ENCODE peak calls at places on chromosomes 12 and 14, in ten cellular contexts. K, E, Y, O, R, T, U, C, F and H are unnamed samples.

GRCh38 chr14:103188691-103189480 is 65.6 kb downstream of the TNFAIP2 start:
- DNase-seq in F (peak; percentile 29), T (no peak), U (no peak), E (peak; percentile 62), Y (peak; percentile 20), O (no peak), R (peak; percentile 71), C (no peak), K (no peak), H (no peak)

GRCh38 chr12:18320036-18320617 is 58.8 kb downstream of the PIK3C2G start:
- DNase-seq in Y (no peak), F (peak; percentile 91), C (peak; percentile 69), T (no peak), E (no peak), R (peak; percentile 56), O (peak; percentile 84), U (no peak), K (peak; percentile 37), H (no peak)

GRCh38 chr12:67410246-67410645 is 141.1 kb downstream of the CAND1 start:
- DNase-seq in K (no peak), T (no peak), Y (no peak), U (no peak), O (no peak), F (peak; percentile 58), R (no peak), E (no peak), C (peak; percentile 53), H (no peak)

GRCh38 chr12:18629916-18630315 is 107.9 kb downstream of the PLCZ1 start:
- DNase-seq in F (no peak), K (no peak), C (no peak), E (no peak), R (no peak), O (peak; percentile 14), T (no peak), Y (no peak), U (no peak), H (no peak)

GRCh38 chr14:61090432-61091216 is 109.6 kb downstream of the SLC38A6 start:
- DNase-seq in K (no peak), U (no peak), T (no peak), Y (no peak), O (no peak), F (peak; percentile 15), R (no peak), E (no peak), C (no peak), H (no peak)

GRCh38 chr12:131704509-131704908 is 6.4 kb upstream of the SFSWAP start:
- DNase-seq in T (no peak), C (no peak), F (no peak), E (no peak), K (no peak), R (no peak), Y (no peak), U (no peak), O (no peak), H (no peak)

GRCh38 chr12:125140918-125141573 is 75.8 kb downstream of the AACS start:
- DNase-seq in U (no peak), K (peak; percentile 23), T (no peak), F (peak; percentile 76), E (no peak), R (no peak), O (peak; percentile 81), Y (no peak), C (peak; percentile 83), H (no peak)

GRCh38 chr12:67968316-67968715 is 20.9 kb upstream of the IFNG-AS1 start:
- DNase-seq in E (no peak), R (no peak), O (no peak), U (no peak), Y (no peak), K (no peak), C (no peak), T (no peak), F (no peak), H (no peak)

GRCh38 chr14:75282166-75282547 is 3.5 kb downstream of the FOS start:
- DNase-seq in U (no peak), K (no peak), F (peak; percentile 64), C (no peak), Y (no peak), T (no peak), E (no peak), O (no peak), R (no peak), H (no peak)

GRCh38 chr12:59322473-59322872 is 273.4 kb upstream of the SLC16A7 start:
- DNase-seq in O (no peak), E (peak; percentile 13), U (no peak), T (peak; percentile 77), F (no peak), R (no peak), C (no peak), K (no peak), Y (no peak), H (no peak)

GRCh38 chr14:63840981-63841380 is 11.8 kb upstream of the SYNE2 start:
- DNase-seq in U (peak; percentile 48), F (no peak), E (peak; percentile 35), T (no peak), R (peak; percentile 71), K (no peak), C (no peak), Y (peak; percentile 75), O (peak; percentile 22), H (peak; percentile 27)
- TF ChIP-seq CTCF in U (peak; percentile 17), F (peak; percentile 9), E (peak; percentile 37), T (no peak), R (no peak), K (peak; percentile 8), C (peak; percentile 32), Y (peak; percentile 32), O (no peak), H (no peak)

GRCh38 chr14:28756896-28757570 is 9.6 kb upstream of the FOXG1 start:
- DNase-seq in Y (no peak), T (no peak), O (peak; percentile 60), K (no peak), E (no peak), C (peak; percentile 68), R (no peak), U (no peak), F (peak; percentile 49), H (no peak)

GRCh38 chr14:28755930-28756895 is 10.4 kb upstream of the FOXG1 start:
- DNase-seq in Y (no peak), E (no peak), C (no peak), F (no peak), K (no peak), T (no peak), R (no peak), O (no peak), U (no peak), H (no peak)

GRCh38 chr14:28755198-28755794 is 11.3 kb upstream of the FOXG1 start:
- DNase-seq in T (no peak), O (no peak), K (no peak), Y (no peak), U (no peak), F (no peak), C (no peak), R (no peak), E (no peak), H (no peak)

GRCh38 chr14:28751467-28752058 is 15.0 kb upstream of the FOXG1 start:
- DNase-seq in K (peak; percentile 11), F (peak; percentile 55), Y (no peak), O (peak; percentile 73), T (no peak), R (no peak), E (no peak), U (no peak), C (peak; percentile 76), H (no peak)

DNA sequence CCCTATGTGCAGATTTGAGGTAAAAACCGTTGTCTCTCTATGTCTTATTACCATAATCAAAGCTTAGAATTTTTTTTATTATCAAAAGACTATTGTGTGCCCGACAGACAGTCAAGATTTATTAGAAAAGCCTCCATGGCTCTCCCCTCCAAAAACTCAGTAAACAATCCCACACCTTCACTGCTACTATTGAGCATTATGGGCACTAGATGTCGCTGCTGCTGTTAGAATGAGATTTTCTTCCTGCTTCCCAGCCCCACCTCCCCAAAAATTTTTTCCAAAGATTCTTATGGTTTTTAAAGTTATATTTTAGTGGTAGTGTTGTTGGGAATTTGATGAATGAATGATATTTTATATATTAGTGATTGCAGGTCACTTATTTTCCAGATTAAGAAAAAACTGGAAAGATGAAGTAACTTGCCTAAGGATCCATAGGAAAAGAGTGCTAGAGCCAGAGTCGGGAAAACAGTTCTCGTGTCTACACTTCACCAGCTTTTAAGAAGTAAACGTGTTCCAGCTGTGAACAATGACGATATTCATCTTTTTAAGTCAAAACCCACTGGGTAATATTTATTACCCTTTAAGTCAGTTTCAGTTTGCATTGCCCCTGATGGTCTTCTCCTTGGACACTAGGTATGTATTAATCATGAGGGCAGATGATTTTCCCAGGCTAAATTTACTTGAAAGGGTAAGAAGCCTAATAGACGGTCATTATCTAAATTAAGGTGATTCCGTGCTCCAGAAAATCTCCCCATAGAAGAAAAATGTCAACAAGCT is 12.2 kb upstream of the FOXG1 start:
- DNase-seq in E (no peak), C (peak; percentile 64), R (no peak), U (no peak), T (no peak), K (no peak), Y (no peak), F (peak; percentile 42), O (peak; percentile 75), H (no peak)
- TF ChIP-seq CTCF in E (peak; percentile 61), C (peak; percentile 85), R (no peak), U (peak; percentile 57), T (peak; percentile 68), K (peak; percentile 69), Y (no peak), F (peak; percentile 91), O (peak; percentile 69), H (peak; percentile 90)

GRCh38 chr12:108634225-108634795 is 616 bp upstream of the SELPLG start:
- DNase-seq in C (no peak), Y (peak; percentile 58), O (no peak), K (no peak), E (no peak), U (peak; percentile 50), T (no peak), F (no peak), R (peak; percentile 76), H (no peak)

GRCh38 chr12:108633534-108634224 is at the start of gene SELPLG:
- DNase-seq in T (no peak), E (peak; percentile 56), R (peak; percentile 96), Y (peak; percentile 88), O (no peak), U (peak; percentile 99), C (no peak), K (no peak), F (no peak), H (no peak)

GRCh38 chr12:108637222-108637621 is 3.5 kb upstream of the SELPLG start:
- DNase-seq in O (no peak), Y (no peak), F (no peak), C (no peak), R (no peak), U (no peak), K (no peak), E (no peak), T (no peak), H (no peak)

GRCh38 chr12:108635997-108636808 is 2.5 kb upstream of the SELPLG start:
- DNase-seq in C (no peak), O (no peak), T (no peak), K (no peak), Y (no peak), U (peak; percentile 51), R (no peak), F (no peak), E (no peak), H (no peak)

GRCh38 chr12:108635201-108635996 is 1.7 kb upstream of the SELPLG start:
- DNase-seq in C (no peak), T (no peak), O (no peak), U (peak; percentile 91), F (peak; percentile 37), Y (peak; percentile 59), K (no peak), E (no peak), R (peak; percentile 89), H (no peak)
- TF ChIP-seq CTCF in C (no peak), T (no peak), O (no peak), U (no peak), F (no peak), Y (no peak), K (no peak), E (no peak), R (no peak), H (no peak)

GRCh38 chr12:57487597-57488396 is at the start of gene MARS1:
- DNase-seq in O (peak; percentile 98), C (peak; percentile 95), U (peak; percentile 94), T (peak; percentile 94), F (peak; percentile 96), K (peak; percentile 85), Y (peak; percentile 88), E (peak; percentile 90), R (peak; percentile 98), H (peak; percentile 97)
- TF ChIP-seq CTCF in O (no peak), C (no peak), U (no peak), T (peak; percentile 25), F (no peak), K (no peak), Y (no peak), E (no peak), R (peak; percentile 13), H (no peak)